ENCODE peak calls at places on chromosome 19, in eight cellular contexts. M is heart right ventricle, H is fibroblast of pulmonary artery, O is psoas muscle, J is WTC11, V is GM23338, N is brain microvascular endothelial cell, X is astrocyte of the cerebellum. T is an unnamed sample.

GRCh38 chr19:6064703-6065073 is 45.6 kb downstream of the RFX2 start:
- DNase-seq in H (no peak), M (no peak), N (no peak), V (no peak), X (no peak), J (no peak), O (no peak), T (no peak)

GRCh38 chr19:56071151-56071550 is 49.9 kb downstream of the ZNF787 start:
- DNase-seq in H (no peak), X (no peak), J (no peak), V (peak; percentile 63), O (no peak), M (no peak), N (no peak), T (no peak)

GRCh38 chr19:37217533-37217854 is 520 bp upstream of the ZNF383 start:
- DNase-seq in O (no peak), N (no peak), M (no peak), X (no peak), V (no peak), H (no peak), J (no peak), T (no peak)

GRCh38 chr19:14333101-14333871 is 48.0 kb upstream of the ADGRE5 start:
- DNase-seq in J (peak; percentile 60), X (no peak), V (peak; percentile 70), O (no peak), N (no peak), M (peak; percentile 16), H (peak; percentile 39), T (no peak)

GRCh38 chr19:11612816-11613511 is 15.7 kb downstream of the ZNF627 start:
- DNase-seq in X (no peak), V (peak; percentile 75), N (no peak), M (no peak), J (peak; percentile 36), H (no peak), O (no peak), T (no peak)

GRCh38 chr19:38433268-38433733 is at the start of gene RYR1:
- DNase-seq in M (peak; percentile 27), O (peak; percentile 96), X (no peak), J (peak; percentile 97), N (peak; percentile 5), H (peak; percentile 10), V (peak; percentile 99), T (no peak)

GRCh38 chr19:19319725-19320361 is 466 bp downstream of the SUGP1 start:
- DNase-seq in M (no peak), J (no peak), V (peak; percentile 34), O (peak; percentile 63), H (no peak), X (no peak), N (no peak), T (no peak)

GRCh38 chr19:50414850-50415660 is 3.7 kb upstream of the SPIB start:
- DNase-seq in O (peak; percentile 87), V (peak; percentile 93), N (peak; percentile 64), H (peak; percentile 76), X (peak; percentile 15), M (peak; percentile 59), J (peak; percentile 95), T (no peak)

GRCh38 chr19:15404780-15405211 is 14.0 kb downstream of the AKAP8L start:
- DNase-seq in J (no peak), O (no peak), M (no peak), H (no peak), N (no peak), V (no peak), X (no peak), T (no peak)

GRCh38 chr19:6459356-6460098 is at the start of gene SLC25A23:
- DNase-seq in J (peak; percentile 79), N (peak; percentile 46), V (peak; percentile 82), X (peak; percentile 44), O (peak; percentile 78), M (peak; percentile 61), H (peak; percentile 75), T (no peak)

GRCh38 chr19:16441661-16442071 is 30.1 kb downstream of the EPS15L1 start:
- DNase-seq in V (peak; percentile 80), X (no peak), O (no peak), J (peak; percentile 79), H (no peak), M (no peak), N (no peak), T (no peak)

GRCh38 chr19:52637718-52638585 is at the start of gene ZNF83:
- DNase-seq in H (peak; percentile 93), V (peak; percentile 99), M (peak; percentile 98), X (peak; percentile 89), N (peak; percentile 93), O (peak; percentile 96), J (peak; percentile 100), T (peak; percentile 65)

GRCh38 chr19:51070334-51070886 is 5.5 kb upstream of the KLK13 start:
- DNase-seq in J (no peak), H (no peak), X (no peak), N (no peak), M (no peak), V (no peak), O (no peak), T (no peak)

GRCh38 chr19:6529937-6530384 is 865 bp upstream of the TNFSF9 start:
- DNase-seq in M (no peak), N (no peak), H (no peak), J (no peak), O (no peak), X (no peak), V (no peak), T (no peak)

GRCh38 chr19:2227415-2228156 is 8.5 kb downstream of the PLEKHJ1 start:
- DNase-seq in O (no peak), J (no peak), N (no peak), V (peak; percentile 33), M (no peak), H (no peak), X (no peak), T (no peak)

GRCh38 chr19:29658221-29658991 is 6.9 kb upstream of the PLEKHF1 start:
- DNase-seq in O (no peak), J (no peak), M (no peak), N (no peak), X (no peak), H (no peak), V (no peak), T (no peak)

GRCh38 chr19:17205237-17206140 is 9.7 kb upstream of the USE1 start:
- DNase-seq in J (peak; percentile 84), V (peak; percentile 90), M (peak; percentile 37), X (peak; percentile 34), N (peak; percentile 29), O (peak; percentile 76), H (peak; percentile 75), T (no peak)

DNA sequence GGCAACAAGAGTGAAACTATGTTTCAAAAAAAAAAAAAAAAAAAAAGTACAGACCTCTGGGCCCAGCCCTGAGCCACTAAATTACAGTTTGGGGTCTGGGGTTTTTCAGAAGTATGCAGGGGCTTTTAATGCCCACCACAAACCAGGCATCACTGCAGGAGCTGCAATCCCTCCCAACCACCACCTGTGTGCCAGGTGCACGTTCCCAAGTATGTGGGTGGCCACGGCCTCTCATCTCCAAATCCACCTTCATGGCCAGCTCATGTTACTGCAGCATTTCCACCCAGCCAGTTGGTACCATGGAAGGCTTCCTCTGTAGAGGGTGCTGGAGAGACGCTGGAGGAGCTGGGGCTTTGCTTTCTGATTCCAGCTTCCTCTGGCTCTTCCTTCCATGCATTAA is 26.5 kb downstream of the CEP89 start:
- DNase-seq in M (no peak), V (peak; percentile 14), H (no peak), J (no peak), O (no peak), X (no peak), N (no peak), T (no peak)
- TF ChIP-seq CTCF in M (no peak), V (no peak), H (no peak), J (no peak), O (no peak), X (no peak), N (no peak), T (no peak)

DNA sequence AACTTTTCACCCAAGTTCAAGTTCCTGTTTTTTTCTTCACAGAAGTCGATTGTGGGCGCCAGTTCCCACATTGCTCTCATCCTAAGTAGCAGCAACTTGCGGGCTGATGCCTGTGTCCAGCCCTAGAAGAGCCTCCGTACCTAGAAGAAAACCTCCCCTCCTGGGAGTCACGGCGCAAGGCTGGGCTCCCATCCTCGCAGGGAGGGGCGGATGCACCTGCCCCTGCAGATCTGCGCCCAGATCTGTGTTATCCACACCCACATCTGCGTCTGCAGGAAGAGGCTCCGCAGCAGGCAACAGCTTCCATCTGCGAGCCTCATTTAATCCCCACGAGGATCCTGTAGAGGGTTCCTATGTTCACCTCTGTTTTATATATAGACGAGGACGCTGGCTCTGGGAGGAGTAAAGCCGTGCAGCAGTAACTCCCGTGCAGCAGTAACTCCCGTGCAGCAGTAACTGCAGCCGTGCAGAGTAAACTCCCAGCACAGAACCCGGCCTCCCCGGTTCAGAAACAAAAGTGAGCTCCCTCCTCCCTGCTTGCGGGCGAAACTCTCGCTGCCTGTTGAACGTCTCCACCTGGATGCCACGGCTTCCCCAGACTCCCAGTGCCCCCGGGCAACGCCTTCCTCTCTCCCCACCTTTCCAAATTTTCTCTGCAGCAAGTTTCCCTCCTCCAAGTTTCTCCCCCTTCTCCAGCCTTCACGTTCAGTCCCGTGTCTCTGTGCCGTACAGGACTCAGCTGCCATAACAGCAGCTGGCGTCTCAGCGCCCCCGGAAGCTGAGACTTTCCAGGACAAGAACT is 23.5 kb upstream of the LAIR1 start:
- DNase-seq in V (peak; percentile 33), M (no peak), N (no peak), J (peak; percentile 24), O (no peak), X (no peak), H (no peak), T (no peak)
- TF ChIP-seq CTCF in V (no peak), M (no peak), N (no peak), J (no peak), O (no peak), X (no peak), H (no peak), T (no peak)

GRCh38 chr19:35736913-35737886 is 5.1 kb downstream of the IGFLR1 start:
- DNase-seq in M (no peak), X (no peak), H (no peak), O (no peak), V (no peak), N (no peak), J (no peak), T (no peak)
- TF ChIP-seq CTCF in M (no peak), X (peak; percentile 9), H (no peak), O (no peak), V (peak; percentile 7), N (peak; percentile 21), J (no peak), T (peak; percentile 3)

DNA sequence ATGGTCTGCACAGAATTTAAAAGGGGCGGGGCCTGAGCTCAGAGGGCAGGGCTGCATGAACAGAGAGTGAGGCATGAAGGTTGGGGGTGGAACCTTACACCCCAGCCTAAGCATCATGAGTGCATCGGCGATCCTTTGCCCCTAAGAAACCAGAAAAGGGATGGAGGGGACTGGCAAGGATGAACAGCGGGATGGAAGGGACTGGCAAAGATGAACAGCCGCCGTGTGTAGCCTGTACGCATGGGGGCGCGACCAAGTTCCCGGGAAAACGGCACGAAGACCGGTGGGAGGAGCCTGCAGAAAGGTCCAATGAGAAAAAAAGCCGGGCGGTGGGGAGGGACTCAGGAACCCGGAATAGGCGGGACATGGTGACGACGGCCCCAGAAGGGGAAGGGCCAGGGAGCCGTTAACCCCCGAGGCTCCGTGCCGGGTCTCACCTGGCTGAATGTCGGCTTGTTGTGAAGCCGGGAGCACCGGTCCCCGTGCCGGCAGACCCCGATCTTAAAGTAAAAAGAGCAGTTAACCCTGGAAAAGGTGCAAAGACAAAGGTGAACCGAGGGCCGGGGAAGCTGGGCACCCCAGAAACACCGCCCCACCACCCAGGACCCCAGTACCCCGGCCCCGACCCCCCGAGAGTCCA is 410 bp downstream of the U2AF1L4 start:
- DNase-seq in M (peak; percentile 97), X (peak; percentile 90), H (peak; percentile 96), V (peak; percentile 99), N (peak; percentile 97), J (peak; percentile 96), O (peak; percentile 97), T (peak; percentile 85)
- TF ChIP-seq CTCF in M (peak; percentile 34), X (peak; percentile 63), H (peak; percentile 45), V (peak; percentile 43), N (peak; percentile 68), J (no peak), O (peak; percentile 30), T (peak; percentile 47)

T was measured in kidney epithelial cell.